ENCODE peak calls at places on chromosome 12, in seven cellular contexts. M is cardiac muscle cell, D is dorsolateral prefrontal cortex, H is colonic mucosa, I is mesendoderm, K is right cardiac atrium, J is HCT116. O is an unnamed sample.

GRCh38 chr12:111193511-111193910 is 175.4 kb downstream of the PHETA1 start:
- DNase-seq in H (no peak), J (no peak), K (no peak), M (no peak), D (no peak), I (no peak), O (no peak)

GRCh38 chr12:2586159-2587035 is 208.4 kb upstream of the FKBP4 start:
- DNase-seq in H (peak; percentile 24), I (peak; percentile 45), J (no peak), D (no peak), K (no peak), M (no peak), O (no peak)

GRCh38 chr12:112025808-112026375 is 12.7 kb downstream of the ERP29 start:
- DNase-seq in J (no peak), K (no peak), D (no peak), H (no peak), M (no peak), I (peak; percentile 49), O (no peak)

GRCh38 chr12:6542209-6543009 is 8.1 kb downstream of the GAPDH start:
- DNase-seq in M (no peak), D (no peak), J (no peak), K (no peak), H (peak; percentile 90), I (peak; percentile 11), O (no peak)

GRCh38 chr12:4281173-4281654 is 7.7 kb downstream of the CCND2 start:
- DNase-seq in M (peak; percentile 43), J (no peak), K (no peak), I (no peak), D (no peak), H (peak; percentile 48), O (no peak)

GRCh38 chr12:89038831-89039509 is 313.3 kb downstream of the DUSP6 start:
- DNase-seq in K (no peak), I (no peak), D (no peak), J (no peak), M (no peak), H (no peak), O (no peak)

GRCh38 chr12:108645686-108646596 is 12.2 kb upstream of the SELPLG start:
- DNase-seq in D (no peak), J (no peak), M (no peak), I (no peak), H (no peak), K (peak; percentile 42), O (no peak)

GRCh38 chr12:124509676-124510300 is 57.6 kb downstream of the NCOR2 start:
- DNase-seq in J (no peak), H (peak; percentile 53), M (peak; percentile 93), K (peak; percentile 88), D (peak; percentile 63), I (peak; percentile 68), O (peak; percentile 95)

GRCh38 chr12:22672951-22673350 is 48.0 kb downstream of the ETNK1 start:
- DNase-seq in M (peak; percentile 53), D (no peak), H (no peak), J (no peak), I (no peak), K (no peak), O (no peak)

DNA sequence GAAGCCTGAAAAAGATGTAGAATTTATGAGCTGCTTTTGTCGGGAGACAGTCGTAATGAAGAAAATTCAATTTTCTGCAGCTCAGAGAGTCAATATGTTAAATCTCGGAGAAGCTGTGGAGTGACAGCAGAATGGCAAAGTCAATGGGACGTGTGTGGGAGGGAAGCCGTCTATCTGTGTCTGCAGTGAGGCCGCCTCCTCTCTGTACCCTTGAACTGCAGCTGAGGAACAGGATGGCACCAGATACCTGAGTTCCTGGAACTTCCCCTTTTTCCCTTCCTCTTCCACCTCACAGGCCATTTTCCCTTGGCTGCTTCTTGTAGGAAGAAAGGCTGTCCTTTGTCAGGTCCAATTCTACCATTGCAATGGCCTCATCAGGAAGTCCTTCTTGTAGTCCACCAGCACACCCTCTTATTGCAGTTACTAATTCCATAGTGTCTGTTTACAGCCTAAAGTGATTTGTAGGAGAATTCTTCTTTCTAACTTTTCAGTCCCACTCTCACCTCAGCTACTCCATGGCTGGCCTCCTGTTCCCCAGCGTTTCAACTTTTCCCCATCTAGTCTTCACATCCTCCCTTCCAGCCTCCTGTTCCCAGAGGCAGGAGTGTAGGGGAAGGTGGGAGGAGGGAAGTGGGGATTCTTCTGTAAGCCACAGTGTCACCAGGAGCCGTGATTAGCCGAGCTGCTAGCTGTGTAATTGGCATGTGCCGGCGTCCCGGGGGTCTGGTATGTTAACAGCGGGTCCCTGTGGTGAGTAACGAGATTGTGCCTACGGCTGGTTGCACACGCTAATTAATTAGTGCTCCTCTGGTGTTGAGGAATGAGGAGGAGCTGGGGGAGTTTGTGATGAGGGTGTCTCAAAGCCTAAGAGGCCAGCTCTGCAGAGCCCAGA is 9.6 kb upstream of the CALCOCO1 start:
- DNase-seq in I (peak; percentile 61), D (peak; percentile 28), M (no peak), K (no peak), J (no peak), H (no peak), O (no peak)
- H3K27me3 ChIP-seq in I (peaks cover 26% of the 10 kb centered on the region), D (peaks cover 17% of the 10 kb centered on the region), M (peaks cover 93% of the 10 kb centered on the region), K (no peaks in the 10 kb centered on the region), J (no peaks in the 10 kb centered on the region), H (peaks cover 28% of the 10 kb centered on the region), O (peaks cover 18% of the 10 kb centered on the region)

GRCh38 chr12:30797689-30798088 is 42.9 kb upstream of the CAPRIN2 start:
- DNase-seq in K (no peak), D (no peak), M (no peak), H (no peak), I (no peak), J (no peak), O (no peak)
- H3K27me3 ChIP-seq in K (no peaks in the 10 kb centered on the region), D (peaks cover 5% of the 10 kb centered on the region), M (peaks cover 11% of the 10 kb centered on the region), H (peaks cover 18% of the 10 kb centered on the region), I (no peaks in the 10 kb centered on the region), J (no peaks in the 10 kb centered on the region), O (no peaks in the 10 kb centered on the region)

DNA sequence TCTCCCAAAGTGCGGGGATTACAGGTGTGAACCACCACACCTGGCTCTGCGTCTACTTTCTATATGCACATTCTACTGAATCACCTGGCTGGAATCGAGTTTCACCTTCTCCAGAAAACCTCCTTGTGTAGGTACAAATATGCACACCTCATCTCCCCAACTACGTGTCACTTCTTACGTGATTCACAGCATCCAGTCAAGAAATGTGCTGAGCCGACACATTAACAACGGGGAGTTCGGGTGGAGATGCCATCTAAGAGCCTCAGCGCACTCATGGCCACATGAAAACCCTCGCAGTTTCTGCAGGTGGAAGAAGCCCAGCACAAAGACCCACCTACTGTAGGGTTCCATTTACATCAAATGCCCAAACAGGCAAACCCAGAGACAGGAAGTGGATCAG is 29.3 kb downstream of the P2RX2 start:
- DNase-seq in H (no peak), D (no peak), K (no peak), M (no peak), I (no peak), J (no peak), O (no peak)
- H3K27me3 ChIP-seq in H (no peaks in the 10 kb centered on the region), D (no peaks in the 10 kb centered on the region), K (no peaks in the 10 kb centered on the region), M (no peaks in the 10 kb centered on the region), I (no peaks in the 10 kb centered on the region), J (no peaks in the 10 kb centered on the region), O (no peaks in the 10 kb centered on the region)

DNA sequence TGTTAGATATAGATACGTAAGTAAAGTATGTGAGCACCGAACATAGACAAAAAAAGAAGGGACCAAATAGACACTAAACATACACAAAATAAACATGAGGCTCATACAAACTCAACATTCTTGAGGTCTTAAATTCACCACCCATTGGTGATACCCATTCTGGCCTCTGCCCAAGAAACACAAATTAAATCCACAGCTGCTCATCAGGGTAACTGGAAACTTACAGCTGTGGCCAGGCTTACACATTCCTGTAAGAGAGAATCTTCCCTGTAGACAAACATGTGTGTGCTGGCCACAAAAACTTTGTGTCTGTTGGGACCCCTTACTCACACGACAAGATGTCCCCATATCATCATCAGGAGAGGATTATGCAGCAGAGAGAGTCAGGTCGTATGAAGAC is 22.4 kb downstream of the MAGOHB start:
- DNase-seq in M (no peak), K (no peak), H (no peak), I (no peak), D (no peak), J (no peak), O (no peak)
- H3K27me3 ChIP-seq in M (no peaks in the 10 kb centered on the region), K (no peaks in the 10 kb centered on the region), H (no peaks in the 10 kb centered on the region), I (no peaks in the 10 kb centered on the region), D (no peaks in the 10 kb centered on the region), J (no peaks in the 10 kb centered on the region), O (no peaks in the 10 kb centered on the region)

GRCh38 chr12:78260976-78261375 is 430.3 kb downstream of the NAV3 start:
- DNase-seq in K (no peak), H (no peak), I (no peak), J (no peak), D (no peak), M (no peak), O (no peak)

GRCh38 chr12:78261901-78262300 is 431.2 kb downstream of the NAV3 start:
- DNase-seq in M (no peak), D (no peak), I (no peak), J (no peak), H (no peak), K (no peak), O (no peak)
- H3K27me3 ChIP-seq in M (no peaks in the 10 kb centered on the region), D (no peaks in the 10 kb centered on the region), I (no peaks in the 10 kb centered on the region), J (no peaks in the 10 kb centered on the region), H (no peaks in the 10 kb centered on the region), K (no peaks in the 10 kb centered on the region), O (no peaks in the 10 kb centered on the region)

GRCh38 chr12:53955776-53956250 is 1.1 kb downstream of the HOXC12 start:
- DNase-seq in D (no peak), J (no peak), H (no peak), M (no peak), I (no peak), K (no peak), O (no peak)
- H3K27me3 ChIP-seq in D (peaks cover 100% of the 10 kb centered on the region), J (no peaks in the 10 kb centered on the region), H (peaks cover 97% of the 10 kb centered on the region), M (peaks cover 100% of the 10 kb centered on the region), I (peaks cover 98% of the 10 kb centered on the region), K (no peaks in the 10 kb centered on the region), O (peaks cover 100% of the 10 kb centered on the region)

DNA sequence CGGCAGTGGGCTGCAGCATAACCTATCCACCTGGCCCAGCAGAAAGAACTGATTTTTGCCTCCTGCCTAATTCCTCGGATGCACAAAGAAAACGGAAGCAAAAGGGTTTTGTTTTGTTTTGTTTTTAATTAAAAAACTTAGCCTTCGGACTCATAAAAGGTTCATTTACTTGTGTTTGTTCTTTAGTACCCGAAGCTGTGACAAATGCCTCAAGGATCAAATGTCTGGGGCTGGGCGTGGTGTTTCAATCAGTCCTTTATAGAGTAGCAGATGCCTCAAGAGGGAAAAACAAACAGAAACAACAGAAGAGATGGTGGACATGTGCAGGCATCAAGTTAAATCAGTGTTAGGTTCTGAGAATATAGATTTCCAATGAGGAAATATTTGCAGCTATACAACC is 1.6 kb upstream of the WIF1 start:
- DNase-seq in K (no peak), D (no peak), J (no peak), I (no peak), M (no peak), H (no peak), O (no peak)
- H3K27me3 ChIP-seq in K (peaks cover 5% of the 10 kb centered on the region), D (peaks cover 64% of the 10 kb centered on the region), J (peaks cover 37% of the 10 kb centered on the region), I (peaks cover 5% of the 10 kb centered on the region), M (peaks cover 73% of the 10 kb centered on the region), H (peaks cover 33% of the 10 kb centered on the region), O (peaks cover 10% of the 10 kb centered on the region)

GRCh38 chr12:113159937-113160336 is 10.4 kb downstream of the CFAP73 start:
- DNase-seq in J (no peak), K (no peak), M (no peak), I (no peak), H (no peak), D (no peak), O (no peak)
- H3K27me3 ChIP-seq in J (no peaks in the 10 kb centered on the region), K (no peaks in the 10 kb centered on the region), M (peaks cover 20% of the 10 kb centered on the region), I (no peaks in the 10 kb centered on the region), H (peaks cover 1% of the 10 kb centered on the region), D (no peaks in the 10 kb centered on the region), O (peaks cover 2% of the 10 kb centered on the region)

GRCh38 chr12:54140958-54141388 is 47.8 kb downstream of the SMUG1 start:
- DNase-seq in H (no peak), K (peak; percentile 63), M (peak; percentile 14), I (peak; percentile 71), J (no peak), D (no peak), O (peak; percentile 68)
- H3K27me3 ChIP-seq in H (no peaks in the 10 kb centered on the region), K (no peaks in the 10 kb centered on the region), M (peaks cover 79% of the 10 kb centered on the region), I (peaks cover 8% of the 10 kb centered on the region), J (no peaks in the 10 kb centered on the region), D (peaks cover 16% of the 10 kb centered on the region), O (no peaks in the 10 kb centered on the region)

O was measured in psoas muscle.